ENCODE peak calls at places on chromosomes 13 and 19, in four cellular contexts. One of them, this sample, is unnamed.

GRCh38 chr19:29855771-29856510 is 44.1 kb downstream of the CCNE1 start:
- DNase-seq in body of pancreas: no peak
- DNase-seq in astrocyte of the spinal cord: no peak
- DNase-seq in foreskin fibroblast: no peak
- DNase-seq in this sample: no peak

GRCh38 chr19:43552198-43552450 is 19.1 kb downstream of the ZNF575 start:
- DNase-seq in foreskin fibroblast: no peak
- DNase-seq in astrocyte of the spinal cord: no peak
- DNase-seq in body of pancreas: no peak
- DNase-seq in this sample: no peak

GRCh38 chr19:39858541-39858940 is 12.4 kb upstream of the FBL start:
- DNase-seq in astrocyte of the spinal cord: no peak
- DNase-seq in body of pancreas: no peak
- DNase-seq in foreskin fibroblast: no peak
- DNase-seq in this sample: no peak

GRCh38 chr19:17302391-17303166 is 646 bp downstream of the ABHD8 start:
- DNase-seq in foreskin fibroblast: no peak
- DNase-seq in astrocyte of the spinal cord: no peak
- DNase-seq in body of pancreas: no peak
- DNase-seq in this sample: no peak

GRCh38 chr19:17184381-17184841 is 30.7 kb upstream of the USE1 start:
- DNase-seq in astrocyte of the spinal cord: no peak
- DNase-seq in body of pancreas: no peak
- DNase-seq in foreskin fibroblast: no peak
- DNase-seq in this sample: no peak

GRCh38 chr13:60267498-60268202 is 103.9 kb upstream of the DIAPH3 start:
- DNase-seq in body of pancreas: peak
- DNase-seq in astrocyte of the spinal cord: no peak
- DNase-seq in foreskin fibroblast: no peak
- DNase-seq in this sample: peak

GRCh38 chr19:14830702-14831101 is 4.3 kb downstream of the OR7A5 start:
- DNase-seq in astrocyte of the spinal cord: no peak
- DNase-seq in foreskin fibroblast: no peak
- DNase-seq in body of pancreas: no peak
- DNase-seq in this sample: no peak

GRCh38 chr13:85313761-85314503 is 485.3 kb downstream of the SLITRK6 start:
- DNase-seq in foreskin fibroblast: peak
- DNase-seq in astrocyte of the spinal cord: peak
- DNase-seq in body of pancreas: no peak
- DNase-seq in this sample: peak

GRCh38 chr19:13172335-13173128 is 22.3 kb downstream of the IER2 start:
- DNase-seq in foreskin fibroblast: peak
- DNase-seq in body of pancreas: peak
- DNase-seq in astrocyte of the spinal cord: peak
- DNase-seq in this sample: peak

GRCh38 chr13:111862836-111863815 is 203.8 kb upstream of the SOX1 start:
- DNase-seq in body of pancreas: no peak
- DNase-seq in astrocyte of the spinal cord: no peak
- DNase-seq in foreskin fibroblast: no peak
- DNase-seq in this sample: no peak

GRCh38 chr19:45146716-45147337 is 14.0 kb downstream of the NKPD1 start:
- DNase-seq in body of pancreas: no peak
- DNase-seq in foreskin fibroblast: no peak
- DNase-seq in astrocyte of the spinal cord: no peak
- DNase-seq in this sample: no peak

GRCh38 chr19:45150180-45150579 is 10.6 kb downstream of the NKPD1 start:
- DNase-seq in foreskin fibroblast: no peak
- DNase-seq in astrocyte of the spinal cord: no peak
- DNase-seq in body of pancreas: no peak
- DNase-seq in this sample: no peak

GRCh38 chr19:45149129-45149528 is 11.7 kb downstream of the NKPD1 start:
- DNase-seq in body of pancreas: no peak
- DNase-seq in foreskin fibroblast: no peak
- DNase-seq in astrocyte of the spinal cord: no peak
- DNase-seq in this sample: no peak

GRCh38 chr19:45146251-45146650 is 14.5 kb downstream of the NKPD1 start:
- DNase-seq in foreskin fibroblast: no peak
- DNase-seq in astrocyte of the spinal cord: no peak
- DNase-seq in body of pancreas: no peak
- DNase-seq in this sample: no peak

DNA sequence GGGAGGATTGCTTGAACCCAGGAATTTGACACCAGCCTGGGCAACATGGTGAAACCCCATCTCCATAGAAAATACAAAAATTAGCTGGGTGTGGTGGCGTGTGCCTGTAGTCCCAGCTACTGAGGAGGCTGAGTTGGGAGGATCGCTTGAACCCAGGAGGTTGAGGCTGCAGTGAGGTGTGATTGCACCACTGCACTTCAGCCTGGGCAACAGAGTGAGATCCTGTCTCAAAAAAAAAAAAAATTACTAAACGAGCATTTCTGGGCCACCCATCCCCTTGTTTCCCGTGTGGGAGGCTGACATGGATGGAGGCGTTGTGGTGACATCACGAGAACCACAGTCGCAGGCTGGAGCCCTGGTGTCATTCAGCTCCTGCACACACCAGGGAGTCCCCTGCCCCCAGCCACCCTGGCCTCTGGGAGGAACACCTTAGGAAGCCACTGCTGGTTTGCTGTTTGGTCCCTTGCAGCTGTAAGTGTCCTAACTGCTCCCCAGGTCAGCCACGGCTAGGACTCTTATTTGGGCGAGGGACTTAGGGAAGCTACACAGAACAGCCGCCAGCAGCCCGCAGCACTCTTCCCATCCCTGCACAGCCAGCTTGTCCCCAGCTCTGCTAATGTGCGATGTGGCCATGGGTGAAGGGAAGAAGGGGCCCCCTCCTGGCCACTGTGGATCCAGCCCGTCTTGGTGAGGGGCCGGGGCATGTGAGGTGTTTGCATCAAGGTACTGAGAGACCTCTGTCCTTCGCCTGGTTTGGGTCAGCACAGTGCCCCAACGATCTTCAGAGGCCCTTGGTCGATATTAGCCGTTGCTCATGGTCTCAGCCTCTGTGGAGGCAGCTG is 12.7 kb downstream of the NKPD1 start:
- DNase-seq in astrocyte of the spinal cord: no peak
- DNase-seq in body of pancreas: no peak
- DNase-seq in foreskin fibroblast: no peak
- DNase-seq in this sample: no peak
- H3K4me3 ChIP-seq in astrocyte of the spinal cord: no peak
- H3K4me3 ChIP-seq in body of pancreas: no peak
- H3K4me3 ChIP-seq in foreskin fibroblast: no peak
- H3K4me3 ChIP-seq in this sample: no peak

GRCh38 chr19:45340232-45340898 is at the start of gene KLC3:
- DNase-seq in body of pancreas: peak
- DNase-seq in astrocyte of the spinal cord: no peak
- DNase-seq in foreskin fibroblast: no peak
- DNase-seq in this sample: no peak
- H3K4me3 ChIP-seq in body of pancreas: peak
- H3K4me3 ChIP-seq in astrocyte of the spinal cord: no peak
- H3K4me3 ChIP-seq in foreskin fibroblast: no peak
- H3K4me3 ChIP-seq in this sample: no peak

DNA sequence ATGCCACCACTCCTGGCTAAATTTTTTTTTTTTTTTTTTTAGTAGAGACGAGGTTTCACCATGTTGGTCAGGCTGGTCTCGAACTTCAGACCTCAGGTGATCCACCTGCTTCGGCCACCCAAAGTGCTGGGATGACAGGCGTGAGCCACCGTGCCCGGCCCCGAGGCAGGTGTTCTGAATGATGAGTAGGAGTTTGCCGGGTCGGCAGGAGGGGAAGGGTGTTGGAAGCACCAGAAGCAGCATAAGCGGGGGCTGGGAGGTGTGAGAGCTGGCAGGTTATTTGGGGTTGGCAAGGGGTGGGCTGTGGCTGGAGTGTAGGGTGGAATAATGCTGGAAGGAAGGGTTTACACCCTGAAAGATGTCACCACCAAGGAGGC is 1.8 kb downstream of the SPPL2B start:
- DNase-seq in body of pancreas: no peak
- DNase-seq in astrocyte of the spinal cord: no peak
- DNase-seq in foreskin fibroblast: no peak
- DNase-seq in this sample: no peak
- H3K4me3 ChIP-seq in body of pancreas: no peak
- H3K4me3 ChIP-seq in astrocyte of the spinal cord: no peak
- H3K4me3 ChIP-seq in foreskin fibroblast: no peak
- H3K4me3 ChIP-seq in this sample: no peak

DNA sequence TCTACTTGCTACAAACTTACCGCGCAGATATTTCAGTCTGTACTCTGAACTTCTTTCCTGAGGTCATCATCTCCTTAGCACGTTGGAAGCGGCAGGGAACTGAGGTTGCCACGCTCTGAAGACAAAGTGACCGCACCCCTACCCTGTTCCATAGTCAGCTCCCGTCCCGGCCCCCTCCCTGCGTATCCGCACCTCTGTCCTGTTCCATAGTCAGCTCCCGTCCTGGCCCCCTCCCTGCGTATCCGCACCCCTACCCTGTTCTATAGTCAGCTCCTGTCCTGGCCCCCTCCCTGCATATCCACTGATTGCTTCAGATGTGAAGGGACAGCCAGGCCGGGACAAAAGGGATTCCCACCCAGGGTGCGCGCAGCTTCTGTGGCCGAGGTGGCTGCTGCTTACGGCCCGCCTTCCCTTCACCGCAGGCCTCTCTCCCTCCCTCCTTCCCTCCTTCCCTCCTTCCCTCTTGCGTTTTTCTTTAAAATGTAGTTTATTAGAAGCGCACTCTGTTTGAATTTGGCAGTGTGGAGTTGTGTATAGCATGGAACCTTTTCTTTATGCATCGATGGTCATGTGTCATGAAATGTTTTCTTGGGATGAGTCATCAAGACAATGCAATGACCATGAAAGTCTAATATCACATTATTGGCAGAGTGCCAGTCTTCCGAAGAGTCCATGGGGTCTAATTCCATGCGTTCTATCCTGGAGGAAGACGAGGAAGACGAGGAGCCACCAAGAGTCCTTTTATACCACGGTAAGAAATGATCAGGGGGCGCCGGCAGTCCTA is 21.9 kb upstream of the NDUFS7 start:
- DNase-seq in foreskin fibroblast: peak
- DNase-seq in astrocyte of the spinal cord: peak
- DNase-seq in body of pancreas: no peak
- DNase-seq in this sample: peak
- H3K4me3 ChIP-seq in foreskin fibroblast: peak
- H3K4me3 ChIP-seq in astrocyte of the spinal cord: peak
- H3K4me3 ChIP-seq in body of pancreas: no peak
- H3K4me3 ChIP-seq in this sample: peak

DNA sequence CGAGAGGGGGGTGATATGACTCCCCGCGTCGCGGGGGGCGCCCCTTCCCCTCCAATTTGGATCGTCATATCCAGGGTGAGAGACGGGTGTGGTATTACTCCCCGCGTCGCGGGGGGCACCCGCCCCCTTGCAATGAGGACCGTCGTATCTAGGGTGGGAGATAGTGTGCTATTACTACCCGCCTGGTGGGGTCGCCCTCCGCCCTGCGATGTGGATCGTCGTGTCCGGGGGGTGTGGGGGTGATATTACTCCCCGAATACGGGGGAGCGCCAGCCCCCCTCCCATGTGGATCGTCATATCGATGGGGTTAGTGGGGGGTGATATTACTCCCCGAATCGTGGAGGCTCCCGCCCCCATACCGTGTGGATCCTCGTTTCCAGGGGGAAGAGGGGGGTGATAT is 29.2 kb upstream of the RGCC start:
- DNase-seq in astrocyte of the spinal cord: no peak
- DNase-seq in foreskin fibroblast: no peak
- DNase-seq in body of pancreas: no peak
- DNase-seq in this sample: no peak
- H3K4me3 ChIP-seq in astrocyte of the spinal cord: peak
- H3K4me3 ChIP-seq in foreskin fibroblast: no peak
- H3K4me3 ChIP-seq in body of pancreas: no peak
- H3K4me3 ChIP-seq in this sample: peak

GRCh38 chr19:58095328-58095727 is 2.7 kb downstream of the ZSCAN18 start:
- DNase-seq in foreskin fibroblast: no peak
- DNase-seq in astrocyte of the spinal cord: no peak
- DNase-seq in body of pancreas: no peak
- DNase-seq in this sample: no peak

GRCh38 chr19:58096884-58097283 is 1.1 kb downstream of the ZSCAN18 start:
- DNase-seq in foreskin fibroblast: no peak
- DNase-seq in astrocyte of the spinal cord: no peak
- DNase-seq in body of pancreas: no peak
- DNase-seq in this sample: no peak

GRCh38 chr19:58097783-58098681 is at the start of gene ZSCAN18:
- DNase-seq in foreskin fibroblast: peak
- DNase-seq in astrocyte of the spinal cord: peak
- DNase-seq in body of pancreas: peak
- DNase-seq in this sample: peak

GRCh38 chr19:58098682-58098998 is 609 bp upstream of the ZSCAN18 start:
- DNase-seq in body of pancreas: no peak
- DNase-seq in foreskin fibroblast: no peak
- DNase-seq in astrocyte of the spinal cord: no peak
- DNase-seq in this sample: no peak

DNA sequence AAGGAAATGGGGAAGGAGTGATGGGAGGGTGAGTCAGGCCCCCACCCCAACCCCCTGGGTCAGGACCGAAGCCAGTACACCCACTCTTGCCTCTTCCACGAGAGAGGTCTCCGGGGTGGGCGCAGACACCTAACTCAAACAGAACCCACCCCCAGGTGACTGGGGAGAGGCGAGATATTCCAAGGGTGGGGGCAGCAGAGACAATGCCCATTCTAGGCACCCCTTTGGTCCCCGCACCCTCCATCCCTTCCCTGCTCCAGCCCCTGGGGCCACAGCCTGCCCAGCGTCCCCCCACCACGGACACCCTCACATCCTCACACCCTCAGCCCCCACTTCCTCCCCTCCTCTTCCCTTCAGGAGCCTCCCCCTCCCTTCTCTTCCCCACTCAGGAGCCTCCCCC is 682 bp downstream of the ZSCAN18 start:
- DNase-seq in body of pancreas: no peak
- DNase-seq in astrocyte of the spinal cord: no peak
- DNase-seq in foreskin fibroblast: no peak
- DNase-seq in this sample: no peak
- H3K4me3 ChIP-seq in body of pancreas: no peak
- H3K4me3 ChIP-seq in astrocyte of the spinal cord: peak
- H3K4me3 ChIP-seq in foreskin fibroblast: peak
- H3K4me3 ChIP-seq in this sample: peak

This sample was measured in choroid plexus epithelial cell.